ENCODE peak calls at places on chromosome 22, in seven cellular contexts. R, Y, J, N, P, V and I are unnamed samples.

GRCh38 chr22:35310556-35311550 is 11.2 kb downstream of the TOM1 start:
- DNase-seq in R (no peak), Y (peak), J (no peak), N (no peak), P (no peak), V (no peak), I (no peak)

GRCh38 chr22:46349681-46350080 is 14.2 kb downstream of the TRMU start:
- DNase-seq in R (no peak), Y (no peak), J (no peak), N (no peak), P (no peak), V (no peak), I (no peak)

GRCh38 chr22:48247829-48248228 is 1485.4 kb downstream of the TBC1D22A start:
- DNase-seq in R (no peak), Y (no peak), J (no peak), N (no peak), P (no peak), V (peak), I (no peak)

GRCh38 chr22:36641902-36642640 is 61.5 kb downstream of the CACNG2 start:
- DNase-seq in R (peak), Y (peak), J (no peak), N (no peak), P (no peak), V (no peak), I (no peak)

GRCh38 chr22:41682033-41682807 is 6.4 kb downstream of the SNU13 start:
- DNase-seq in R (peak), Y (peak), J (peak), N (peak), P (peak), V (peak), I (peak)

GRCh38 chr22:34105461-34106062 is 185.3 kb upstream of the LARGE1 start:
- DNase-seq in R (peak), Y (peak), J (no peak), N (no peak), P (peak), V (peak), I (no peak)

GRCh38 chr22:24043957-24044356 is 32.9 kb downstream of the CABIN1 start:
- DNase-seq in R (no peak), Y (no peak), J (no peak), N (no peak), P (no peak), V (no peak), I (no peak)

GRCh38 chr22:45869448-45869847 is 107.5 kb downstream of the WNT7B start:
- DNase-seq in R (no peak), Y (no peak), J (no peak), N (no peak), P (no peak), V (no peak), I (no peak)

GRCh38 chr22:24416095-24416494 is 11.3 kb upstream of the ADORA2A start:
- DNase-seq in R (no peak), Y (peak), J (no peak), N (no peak), P (no peak), V (peak), I (no peak)

GRCh38 chr22:49476176-49476575 is 351.5 kb downstream of the BRD1 start:
- DNase-seq in R (no peak), Y (no peak), J (no peak), N (no peak), P (no peak), V (no peak), I (no peak)

GRCh38 chr22:39306456-39307361 is 12.7 kb downstream of the RPL3 start:
- DNase-seq in R (peak), Y (peak), J (no peak), N (peak), P (peak), V (no peak), I (no peak)